ENCODE peak calls at places on chromosomes 5 and 9, in five cellular contexts. O, L, K, C and B are unnamed samples.

GRCh38 chr9:31183866-31184265 is 1200.6 kb upstream of the ACO1 start:
- ATAC-seq in L (no peak), O (no peak), K (no peak), C (no peak), B (no peak)

GRCh38 chr9:113580041-113580953 is 116.8 kb downstream of the RGS3 start:
- ATAC-seq in O (no peak), L (peak; percentile 94), K (peak; percentile 25), C (no peak), B (peak; percentile 59)

GRCh38 chr9:21830589-21830988 is 28.2 kb downstream of the MTAP start:
- ATAC-seq in O (no peak), C (no peak), K (no peak), L (no peak), B (no peak)

GRCh38 chr9:131289301-131290038 is at the start of gene PLPP7:
- ATAC-seq in O (peak; percentile 94), L (peak; percentile 58), C (peak; percentile 97), K (peak; percentile 81), B (peak; percentile 95)

GRCh38 chr5:138943615-138944173 is 68.6 kb upstream of the LRRTM2 start:
- ATAC-seq in O (peak; percentile 5), K (no peak), L (no peak), C (no peak), B (no peak)

GRCh38 chr9:138038244-138038671 is 160.7 kb downstream of the CACNA1B start:
- ATAC-seq in L (no peak), O (no peak), C (no peak), K (no peak), B (no peak)

GRCh38 chr5:74477082-74477453 is 163.5 kb downstream of the ENC1 start:
- ATAC-seq in C (no peak), L (no peak), K (no peak), O (no peak), B (no peak)

GRCh38 chr5:43981556-43981955 is 378.6 kb downstream of the NNT start:
- ATAC-seq in O (peak; percentile 31), C (no peak), L (no peak), K (no peak), B (no peak)

GRCh38 chr5:113271015-113271414 is 163.8 kb downstream of the TSSK1B start:
- ATAC-seq in C (no peak), L (no peak), O (no peak), K (no peak), B (no peak)

GRCh38 chr9:96020300-96020821 is 144.9 kb downstream of the ERCC6L2 start:
- ATAC-seq in C (no peak), L (no peak), K (no peak), O (no peak), B (no peak)

GRCh38 chr5:145936401-145937131 is at the start of gene SH3RF2:
- ATAC-seq in C (peak; percentile 72), K (no peak), O (peak; percentile 86), L (peak; percentile 74), B (peak; percentile 75)

GRCh38 chr5:135657536-135658307 is 78.9 kb upstream of the CXCL14 start:
- ATAC-seq in L (no peak), O (no peak), C (no peak), K (no peak), B (no peak)

GRCh38 chr9:34636791-34637355 is 714 bp downstream of the SIGMAR1 start:
- ATAC-seq in O (peak; percentile 21), C (peak; percentile 5), K (peak; percentile 40), L (no peak), B (no peak)

GRCh38 chr9:86839522-86839921 is 107.8 kb downstream of the GAS1 start:
- ATAC-seq in L (no peak), C (no peak), O (no peak), K (no peak), B (no peak)

GRCh38 chr5:159916841-159917761 is 819 bp downstream of the ADRA1B start:
- ATAC-seq in L (no peak), C (peak; percentile 56), O (peak; percentile 47), K (no peak), B (no peak)

GRCh38 chr5:142571351-142571750 is 114.5 kb downstream of the FGF1 start:
- ATAC-seq in L (no peak), K (no peak), C (no peak), O (no peak), B (no peak)

GRCh38 chr5:142571921-142572320 is 114.0 kb downstream of the FGF1 start:
- ATAC-seq in L (no peak), K (no peak), C (no peak), O (no peak), B (no peak)

GRCh38 chr5:142568996-142569335 is 116.9 kb downstream of the FGF1 start:
- ATAC-seq in L (no peak), O (no peak), K (no peak), C (no peak), B (no peak)

GRCh38 chr5:142569905-142570304 is 116.0 kb downstream of the FGF1 start:
- ATAC-seq in C (no peak), O (no peak), K (no peak), L (no peak), B (no peak)

GRCh38 chr5:142568271-142568995 is 117.5 kb downstream of the FGF1 start:
- ATAC-seq in L (peak; percentile 15), C (no peak), K (no peak), O (no peak), B (peak; percentile 22)
- TF ChIP-seq EP300 in L (no peak), C (no peak), K (no peak), O (no peak), B (no peak)

GRCh38 chr9:122567901-122568300 is 15.0 kb downstream of the OR1N2 start:
- ATAC-seq in K (no peak), C (peak; percentile 64), L (no peak), O (no peak), B (no peak)
- H3K9me3 ChIP-seq in K (no peaks in the 10 kb centered on the region), C (no peaks in the 10 kb centered on the region), L (no peaks in the 10 kb centered on the region), O (no peaks in the 10 kb centered on the region), B (no peaks in the 10 kb centered on the region)

GRCh38 chr5:134579284-134579771 is 53.3 kb downstream of the SAR1B start:
- ATAC-seq in K (no peak), C (no peak), L (no peak), O (no peak), B (no peak)

GRCh38 chr5:134578578-134579283 is 53.3 kb downstream of the JADE2 start:
- ATAC-seq in O (no peak), C (no peak), L (no peak), K (no peak), B (no peak)

GRCh38 chr5:134581241-134581981 is 51.2 kb downstream of the SAR1B start:
- ATAC-seq in K (no peak), O (no peak), C (peak; percentile 28), L (no peak), B (peak; percentile 37)

GRCh38 chr5:134577796-134578577 is 52.5 kb downstream of the JADE2 start:
- ATAC-seq in O (peak; percentile 80), L (peak; percentile 67), K (peak; percentile 92), C (peak; percentile 93), B (peak; percentile 46)

GRCh38 chr5:134580001-134580460 is 52.6 kb downstream of the SAR1B start:
- ATAC-seq in O (no peak), C (no peak), K (no peak), L (no peak), B (no peak)
- TF ChIP-seq POLR2AphosphoS5 in O (no peak), C (no peak), K (no peak), L (no peak), B (no peak)

GRCh38 chr5:107893642-107894041 is 222.9 kb upstream of the EFNA5 start:
- ATAC-seq in O (no peak), K (no peak), C (no peak), L (no peak), B (peak; percentile 53)
- TF ChIP-seq EP300 in O (no peak), K (no peak), C (no peak), L (no peak), B (no peak)